ENCODE peak calls at places on chromosomes 11 and 22, in five cellular contexts. One of them, this sample, is unnamed.

GRCh38 chr11:820655-821512 is 2.2 kb downstream of the PNPLA2 start:
- DNase-seq in neuronal stem cell: no peak
- DNase-seq in cardiac muscle cell: peak; percentile 60
- DNase-seq in CD4-positive, alpha-beta memory T cell: no peak
- DNase-seq in OCI-LY7: no peak
- DNase-seq in this sample: peak; percentile 64

GRCh38 chr11:2975594-2975993 is 16.5 kb downstream of the NAP1L4 start:
- DNase-seq in neuronal stem cell: no peak
- DNase-seq in cardiac muscle cell: peak; percentile 44
- DNase-seq in CD4-positive, alpha-beta memory T cell: peak; percentile 56
- DNase-seq in OCI-LY7: peak; percentile 56
- DNase-seq in this sample: no peak

GRCh38 chr11:68441466-68442230 is 18.9 kb upstream of the PPP6R3 start:
- DNase-seq in neuronal stem cell: no peak
- DNase-seq in OCI-LY7: peak; percentile 65
- DNase-seq in cardiac muscle cell: peak; percentile 57
- DNase-seq in CD4-positive, alpha-beta memory T cell: no peak
- DNase-seq in this sample: no peak

GRCh38 chr11:96875772-96876171 is 486.0 kb downstream of the JRKL start:
- DNase-seq in OCI-LY7: no peak
- DNase-seq in CD4-positive, alpha-beta memory T cell: no peak
- DNase-seq in cardiac muscle cell: no peak
- DNase-seq in neuronal stem cell: no peak
- DNase-seq in this sample: no peak

GRCh38 chr11:3879967-3880542 is 24.6 kb downstream of the STIM1 start:
- DNase-seq in CD4-positive, alpha-beta memory T cell: no peak
- DNase-seq in OCI-LY7: no peak
- DNase-seq in cardiac muscle cell: no peak
- DNase-seq in neuronal stem cell: no peak
- DNase-seq in this sample: no peak

GRCh38 chr11:77397631-77398030 is 76.3 kb downstream of the PAK1 start:
- DNase-seq in neuronal stem cell: no peak
- DNase-seq in OCI-LY7: no peak
- DNase-seq in cardiac muscle cell: no peak
- DNase-seq in CD4-positive, alpha-beta memory T cell: no peak
- DNase-seq in this sample: no peak

GRCh38 chr11:128555606-128556005 is 31.8 kb downstream of the ETS1 start:
- DNase-seq in CD4-positive, alpha-beta memory T cell: no peak
- DNase-seq in neuronal stem cell: no peak
- DNase-seq in OCI-LY7: no peak
- DNase-seq in cardiac muscle cell: peak; percentile 39
- DNase-seq in this sample: no peak

GRCh38 chr22:39936523-39937145 is 23.6 kb upstream of the TMA7B start:
- DNase-seq in OCI-LY7: no peak
- DNase-seq in CD4-positive, alpha-beta memory T cell: no peak
- DNase-seq in cardiac muscle cell: no peak
- DNase-seq in neuronal stem cell: no peak
- DNase-seq in this sample: no peak

GRCh38 chr11:27254744-27255446 is 108.1 kb downstream of the CCDC34 start:
- DNase-seq in OCI-LY7: no peak
- DNase-seq in neuronal stem cell: no peak
- DNase-seq in cardiac muscle cell: peak; percentile 79
- DNase-seq in CD4-positive, alpha-beta memory T cell: no peak
- DNase-seq in this sample: peak; percentile 18

GRCh38 chr22:38802671-38803121 is 8.8 kb upstream of the DNAL4 start:
- DNase-seq in neuronal stem cell: no peak
- DNase-seq in CD4-positive, alpha-beta memory T cell: no peak
- DNase-seq in cardiac muscle cell: peak; percentile 95
- DNase-seq in OCI-LY7: no peak
- DNase-seq in this sample: peak; percentile 97

GRCh38 chr22:40190501-40190900 is 12.8 kb downstream of the TNRC6B start:
- DNase-seq in cardiac muscle cell: no peak
- DNase-seq in OCI-LY7: no peak
- DNase-seq in CD4-positive, alpha-beta memory T cell: no peak
- DNase-seq in neuronal stem cell: no peak
- DNase-seq in this sample: no peak

GRCh38 chr11:2884424-2884815 is 1.2 kb downstream of the CDKN1C start:
- DNase-seq in cardiac muscle cell: peak; percentile 65
- DNase-seq in neuronal stem cell: no peak
- DNase-seq in OCI-LY7: no peak
- DNase-seq in CD4-positive, alpha-beta memory T cell: no peak
- DNase-seq in this sample: no peak

GRCh38 chr22:38451404-38451803 is 3.6 kb downstream of the KCNJ4 start:
- DNase-seq in CD4-positive, alpha-beta memory T cell: no peak
- DNase-seq in cardiac muscle cell: no peak
- DNase-seq in neuronal stem cell: no peak
- DNase-seq in OCI-LY7: no peak
- DNase-seq in this sample: no peak

GRCh38 chr11:111660822-111661221 is 58.6 kb downstream of the SIK2 start:
- DNase-seq in neuronal stem cell: no peak
- DNase-seq in OCI-LY7: no peak
- DNase-seq in CD4-positive, alpha-beta memory T cell: no peak
- DNase-seq in cardiac muscle cell: no peak
- DNase-seq in this sample: no peak

GRCh38 chr11:61539009-61539408 is 30.5 kb downstream of the LRRC10B start:
- DNase-seq in neuronal stem cell: no peak
- DNase-seq in CD4-positive, alpha-beta memory T cell: no peak
- DNase-seq in cardiac muscle cell: no peak
- DNase-seq in OCI-LY7: no peak
- DNase-seq in this sample: no peak

DNA sequence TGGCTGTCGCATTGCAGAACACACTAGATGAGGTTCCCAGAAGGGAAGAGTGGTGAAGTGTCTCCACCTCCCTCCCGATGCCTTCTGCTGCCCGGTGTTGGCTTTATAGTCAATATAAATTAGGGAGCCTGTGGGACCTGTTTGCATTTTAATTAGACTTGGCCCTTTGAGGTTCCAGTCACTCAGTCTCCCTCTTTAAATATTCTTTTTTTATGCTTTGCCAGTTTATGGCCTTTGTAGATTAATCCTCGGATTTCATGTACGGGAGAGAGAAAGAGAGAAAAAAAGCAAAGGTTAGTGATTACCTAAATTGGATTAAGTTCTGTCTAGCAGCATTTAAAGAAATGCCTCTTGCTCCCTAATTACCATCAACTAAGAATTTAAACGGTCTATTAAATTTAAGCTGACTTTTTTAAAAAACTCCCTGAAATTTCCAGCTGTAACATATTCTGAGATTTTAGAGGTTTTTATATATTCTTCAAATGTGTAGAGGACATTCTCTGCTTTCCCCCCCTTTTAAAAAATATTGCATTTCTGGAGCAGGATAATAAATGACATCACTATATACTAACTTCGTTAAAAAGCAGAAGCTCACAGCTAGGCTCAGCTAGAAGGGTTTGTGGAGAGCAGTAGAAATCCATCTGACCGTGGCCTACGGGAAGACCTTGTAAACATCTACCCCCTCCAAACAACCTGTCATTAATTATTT is 84.4 kb downstream of the PRR5L start:
- DNase-seq in CD4-positive, alpha-beta memory T cell: no peak
- DNase-seq in OCI-LY7: no peak
- DNase-seq in neuronal stem cell: no peak
- DNase-seq in cardiac muscle cell: no peak
- DNase-seq in this sample: no peak
- H3K27ac ChIP-seq in CD4-positive, alpha-beta memory T cell: peak overlapping the region; percentile 46
- H3K27ac ChIP-seq in OCI-LY7: no peak overlapping the region
- H3K27ac ChIP-seq in neuronal stem cell: no peak overlapping the region
- H3K27ac ChIP-seq in cardiac muscle cell: no peak overlapping the region
- H3K27ac ChIP-seq in this sample: no peak overlapping the region

GRCh38 chr22:42719133-42719532 is 1.5 kb downstream of the A4GALT start:
- DNase-seq in neuronal stem cell: no peak
- DNase-seq in CD4-positive, alpha-beta memory T cell: no peak
- DNase-seq in OCI-LY7: peak; percentile 57
- DNase-seq in cardiac muscle cell: peak; percentile 14
- DNase-seq in this sample: no peak

GRCh38 chr22:42721045-42721434 is 370 bp upstream of the A4GALT start:
- DNase-seq in cardiac muscle cell: peak; percentile 21
- DNase-seq in CD4-positive, alpha-beta memory T cell: no peak
- DNase-seq in neuronal stem cell: no peak
- DNase-seq in OCI-LY7: no peak
- DNase-seq in this sample: no peak

GRCh38 chr22:42720263-42721044 is at the start of gene A4GALT:
- DNase-seq in cardiac muscle cell: peak; percentile 20
- DNase-seq in neuronal stem cell: no peak
- DNase-seq in CD4-positive, alpha-beta memory T cell: peak; percentile 4
- DNase-seq in OCI-LY7: peak; percentile 61
- DNase-seq in this sample: no peak

GRCh38 chr22:42717197-42717967 is 3.3 kb downstream of the A4GALT start:
- DNase-seq in neuronal stem cell: no peak
- DNase-seq in cardiac muscle cell: peak; percentile 19
- DNase-seq in CD4-positive, alpha-beta memory T cell: no peak
- DNase-seq in OCI-LY7: peak; percentile 72
- DNase-seq in this sample: peak; percentile 11

DNA sequence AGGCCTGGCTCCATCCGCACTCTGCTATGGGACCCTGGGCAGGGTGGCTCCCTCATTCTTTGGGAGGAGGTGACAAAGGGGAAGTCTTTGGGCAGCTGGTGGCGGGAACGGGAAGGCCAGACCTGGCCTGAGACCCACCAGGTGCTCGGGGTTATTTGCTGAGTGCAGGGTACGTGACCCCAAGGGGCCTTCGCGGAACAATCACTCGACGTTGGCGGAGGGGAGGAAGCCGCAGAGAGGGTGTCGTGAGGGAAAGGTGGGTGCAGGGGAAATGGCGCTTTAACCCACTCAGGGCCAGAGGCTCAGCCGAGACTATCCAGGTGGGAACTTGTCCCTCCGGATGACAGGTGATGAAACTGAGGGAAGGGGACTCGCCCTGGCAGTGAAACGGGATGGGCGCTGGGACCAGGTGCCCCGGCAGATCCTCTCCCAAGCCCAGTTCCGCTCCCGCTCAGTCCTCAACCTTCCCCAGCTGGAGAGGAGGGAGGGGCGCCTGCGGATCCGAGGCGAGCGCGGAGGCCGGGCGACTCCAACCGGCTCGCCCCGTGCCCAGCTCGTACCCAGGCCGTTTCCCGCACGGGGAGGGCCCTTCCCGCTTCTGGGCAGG is 911 bp downstream of the A4GALT start:
- DNase-seq in OCI-LY7: peak; percentile 72
- DNase-seq in neuronal stem cell: no peak
- DNase-seq in cardiac muscle cell: no peak
- DNase-seq in CD4-positive, alpha-beta memory T cell: no peak
- DNase-seq in this sample: no peak
- H3K27ac ChIP-seq in OCI-LY7: peak overlapping the region; percentile 97
- H3K27ac ChIP-seq in neuronal stem cell: no peak overlapping the region
- H3K27ac ChIP-seq in cardiac muscle cell: no peak overlapping the region
- H3K27ac ChIP-seq in CD4-positive, alpha-beta memory T cell: no peak overlapping the region
- H3K27ac ChIP-seq in this sample: no peak overlapping the region

GRCh38 chr11:37830532-37830931 is 1232.5 kb upstream of the RAG2 start:
- DNase-seq in neuronal stem cell: no peak
- DNase-seq in cardiac muscle cell: no peak
- DNase-seq in CD4-positive, alpha-beta memory T cell: no peak
- DNase-seq in OCI-LY7: no peak
- DNase-seq in this sample: no peak
- H3K27ac ChIP-seq in neuronal stem cell: no peak overlapping the region
- H3K27ac ChIP-seq in cardiac muscle cell: no peak overlapping the region
- H3K27ac ChIP-seq in CD4-positive, alpha-beta memory T cell: no peak overlapping the region
- H3K27ac ChIP-seq in OCI-LY7: no peak overlapping the region
- H3K27ac ChIP-seq in this sample: no peak overlapping the region

DNA sequence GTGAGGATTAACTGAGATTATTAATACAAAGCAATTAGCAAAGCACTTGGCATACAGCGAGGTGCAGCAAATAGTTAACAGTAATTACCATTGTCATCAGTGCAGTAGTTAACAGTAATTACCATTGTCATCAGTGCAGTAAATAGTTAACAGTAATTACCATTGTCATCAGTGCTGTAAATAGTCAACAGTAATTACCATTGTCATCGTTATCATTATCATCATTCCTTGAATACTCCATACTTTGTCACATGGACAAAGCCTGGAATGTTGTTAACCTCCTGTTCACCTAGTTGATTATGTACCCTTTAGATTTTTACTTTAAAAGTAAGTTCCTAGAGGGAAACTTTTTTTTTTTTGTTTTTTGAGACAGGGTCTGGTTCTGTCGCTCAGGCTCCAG is 19.5 kb upstream of the LYVE1 start:
- DNase-seq in CD4-positive, alpha-beta memory T cell: no peak
- DNase-seq in neuronal stem cell: no peak
- DNase-seq in cardiac muscle cell: no peak
- DNase-seq in OCI-LY7: no peak
- DNase-seq in this sample: no peak
- H3K27ac ChIP-seq in CD4-positive, alpha-beta memory T cell: no peak overlapping the region
- H3K27ac ChIP-seq in neuronal stem cell: no peak overlapping the region
- H3K27ac ChIP-seq in cardiac muscle cell: no peak overlapping the region
- H3K27ac ChIP-seq in OCI-LY7: no peak overlapping the region
- H3K27ac ChIP-seq in this sample: no peak overlapping the region

DNA sequence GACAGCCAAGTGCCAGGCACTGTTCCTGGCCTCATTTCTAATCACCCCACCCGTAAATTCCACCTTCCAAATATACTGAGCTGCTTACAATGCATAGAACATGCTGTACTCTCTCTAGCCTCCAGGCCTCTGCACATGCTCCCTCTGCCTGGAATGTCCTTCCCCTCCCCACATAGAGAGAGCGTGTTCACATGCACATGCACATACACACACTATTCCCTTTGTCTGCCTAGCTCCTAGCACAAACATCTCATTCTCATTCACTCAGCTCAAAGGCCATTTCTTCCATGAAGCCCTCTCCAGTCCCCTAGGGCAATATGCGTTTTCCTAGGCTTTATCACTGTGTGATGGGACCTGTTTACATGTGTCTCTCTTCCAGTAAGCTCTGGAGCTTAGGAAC is 144.6 kb downstream of the WT1 start:
- DNase-seq in neuronal stem cell: no peak
- DNase-seq in cardiac muscle cell: peak; percentile 11
- DNase-seq in OCI-LY7: no peak
- DNase-seq in CD4-positive, alpha-beta memory T cell: no peak
- DNase-seq in this sample: peak; percentile 33
- H3K27ac ChIP-seq in neuronal stem cell: no peak overlapping the region
- H3K27ac ChIP-seq in cardiac muscle cell: no peak overlapping the region
- H3K27ac ChIP-seq in OCI-LY7: no peak overlapping the region
- H3K27ac ChIP-seq in CD4-positive, alpha-beta memory T cell: no peak overlapping the region
- H3K27ac ChIP-seq in this sample: no peak overlapping the region

GRCh38 chr11:112963368-112963955 is 2.2 kb downstream of the NCAM1 start:
- DNase-seq in CD4-positive, alpha-beta memory T cell: no peak
- DNase-seq in cardiac muscle cell: no peak
- DNase-seq in neuronal stem cell: peak; percentile 72
- DNase-seq in OCI-LY7: no peak
- DNase-seq in this sample: no peak
- H3K27ac ChIP-seq in CD4-positive, alpha-beta memory T cell: no peak overlapping the region
- H3K27ac ChIP-seq in cardiac muscle cell: no peak overlapping the region
- H3K27ac ChIP-seq in neuronal stem cell: peak overlapping the region; percentile 87
- H3K27ac ChIP-seq in OCI-LY7: no peak overlapping the region
- H3K27ac ChIP-seq in this sample: no peak overlapping the region

GRCh38 chr11:108037211-108037610 is 28.5 kb downstream of the CUL5 start:
- DNase-seq in cardiac muscle cell: no peak
- DNase-seq in neuronal stem cell: no peak
- DNase-seq in OCI-LY7: no peak
- DNase-seq in CD4-positive, alpha-beta memory T cell: no peak
- DNase-seq in this sample: no peak
- H3K27ac ChIP-seq in cardiac muscle cell: peak overlapping the region; percentile 25
- H3K27ac ChIP-seq in neuronal stem cell: no peak overlapping the region
- H3K27ac ChIP-seq in OCI-LY7: no peak overlapping the region
- H3K27ac ChIP-seq in CD4-positive, alpha-beta memory T cell: no peak overlapping the region
- H3K27ac ChIP-seq in this sample: no peak overlapping the region